ENCODE peak calls at places on chromosomes 11 and 22, in seven cellular contexts. M is cardiac septum; L is H1; O is pulmonary artery endothelial cell; J is stimulated activated naive CD8-positive, alpha-beta T cell treated with anti-CD3 and anti-CD28 coated beads, Interleukin-15, Interleukin-2, amounts not matched to agents 100 U/mL and 50 U/mL, for 24 hours; D is nephron progenitor cell; P is H4. I is an unnamed sample.

GRCh38 chr11:12587333-12587997 is 86.8 kb upstream of the TEAD1 start:
- DNase-seq in M (no peak), L (no peak), O (no peak), J (no peak), D (peak; percentile 8), P (peak; percentile 44), I (no peak)

GRCh38 chr11:20203836-20204235 is 43.6 kb upstream of the DBX1 start:
- DNase-seq in M (no peak), L (no peak), O (no peak), J (no peak), D (no peak), P (no peak), I (no peak)

GRCh38 chr22:35056486-35056885 is 9.5 kb upstream of the ISX start:
- DNase-seq in M (no peak), L (no peak), O (no peak), J (no peak), D (no peak), P (no peak), I (no peak)

GRCh38 chr22:44389926-44390925 is 77.5 kb upstream of the SHISAL1 start:
- DNase-seq in M (peak; percentile 43), L (no peak), O (no peak), J (no peak), D (no peak), P (no peak), I (no peak)

GRCh38 chr22:42803454-42803853 is 53.6 kb downstream of the ARFGAP3 start:
- DNase-seq in M (no peak), L (no peak), O (no peak), J (no peak), D (no peak), P (no peak), I (no peak)

GRCh38 chr11:12187399-12187798 is 77.0 kb downstream of the MICAL2 start:
- DNase-seq in M (no peak), L (no peak), O (no peak), J (no peak), D (no peak), P (no peak), I (no peak)

GRCh38 chr11:78151804-78152203 is 12.4 kb upstream of the ALG8 start:
- DNase-seq in M (no peak), L (no peak), O (no peak), J (no peak), D (no peak), P (no peak), I (no peak)

GRCh38 chr11:80103149-80103859 is 662.5 kb upstream of the TENM4 start:
- DNase-seq in M (no peak), L (no peak), O (no peak), J (no peak), D (no peak), P (peak; percentile 35), I (no peak)

GRCh38 chr11:94196363-94196762 is 67.7 kb downstream of the PANX1 start:
- DNase-seq in M (no peak), L (no peak), O (no peak), J (no peak), D (no peak), P (no peak), I (no peak)

GRCh38 chr11:34566209-34566551 is 52.6 kb upstream of the ELF5 start:
- DNase-seq in M (no peak), L (no peak), O (no peak), J (no peak), D (no peak), P (no peak), I (no peak)

GRCh38 chr11:33376331-33377099 is 119.3 kb downstream of the HIPK3 start:
- DNase-seq in M (no peak), L (peak; percentile 70), O (no peak), J (no peak), D (peak; percentile 62), P (no peak), I (no peak)

GRCh38 chr11:7576671-7577225 is 62.9 kb downstream of the PPFIBP2 start:
- DNase-seq in M (no peak), L (no peak), O (no peak), J (no peak), D (no peak), P (no peak), I (no peak)

GRCh38 chr11:12433571-12434061 is 56.2 kb downstream of the PARVA start:
- DNase-seq in M (no peak), L (no peak), O (no peak), J (no peak), D (no peak), P (peak; percentile 99), I (no peak)

GRCh38 chr22:49602481-49602880 is 225.2 kb downstream of the BRD1 start:
- DNase-seq in M (no peak), L (no peak), O (no peak), J (no peak), D (no peak), P (no peak), I (no peak)

GRCh38 chr22:22375586-22376351 is 131.2 kb downstream of the VPREB1 start:
- DNase-seq in M (no peak), L (no peak), O (no peak), J (no peak), D (no peak), P (no peak), I (no peak)

GRCh38 chr11:125626381-125626950 is 1.5 kb downstream of the CHEK1 start:
- DNase-seq in M (no peak), L (no peak), O (peak; percentile 17), J (no peak), D (no peak), P (no peak), I (no peak)

GRCh38 chr11:130677486-130678153 is 229.2 kb downstream of the ADAMTS15 start:
- DNase-seq in M (no peak), L (peak; percentile 59), O (no peak), J (no peak), D (no peak), P (peak; percentile 85), I (no peak)

GRCh38 chr11:93820085-93820710 is 30.2 kb downstream of the VSTM5 start:
- DNase-seq in M (no peak), L (no peak), O (no peak), J (no peak), D (no peak), P (no peak), I (no peak)

I was measured in NCI-H2107.